ENCODE peak calls at places on chromosomes 11 and 22, in five cellular contexts. O is K562, A is WTC11, R is HepG2, K is GM12878. B is an unnamed sample.
A peak's percentile ranks its signal among the peaks of the same experiment; 100 is the strongest.

GRCh38 chr11:26227311-26227710 is 104.6 kb upstream of the ANO3 start:
- DNase-seq in O (no peak), A (no peak), R (peak; percentile 4), K (peak; percentile 24), B (no peak)

GRCh38 chr22:37880668-37881440 is 25.2 kb upstream of the MICALL1 start:
- DNase-seq in O (no peak), A (no peak), R (no peak), K (no peak), B (no peak)

GRCh38 chr11:47967577-47968230 is 12.7 kb upstream of the PTPRJ start:
- DNase-seq in O (no peak), A (no peak), R (no peak), K (no peak), B (no peak)

GRCh38 chr11:7385532-7385931 is 99.8 kb upstream of the OLFML1 start:
- DNase-seq in O (no peak), A (no peak), R (no peak), K (no peak), B (no peak)

GRCh38 chr11:76834151-76834550 is 26.6 kb upstream of the ACER3 start:
- DNase-seq in O (no peak), A (no peak), R (no peak), K (no peak), B (no peak)

GRCh38 chr11:71451596-71452353 is 1.2 kb upstream of the NADSYN1 start:
- DNase-seq in O (peak; percentile 72), A (peak; percentile 62), R (peak; percentile 14), K (no peak), B (no peak)

GRCh38 chr11:33040127-33040861 is 922 bp downstream of the TCP11L1 start:
- DNase-seq in O (peak; percentile 21), A (no peak), R (no peak), K (no peak), B (no peak)

GRCh38 chr11:91163619-91164451 is 941.0 kb upstream of the CHORDC1 start:
- DNase-seq in O (no peak), A (no peak), R (peak; percentile 2), K (no peak), B (no peak)

GRCh38 chr11:13962562-13963168 is at the start of gene SPON1:
- DNase-seq in O (no peak), A (peak; percentile 73), R (no peak), K (no peak), B (no peak)

GRCh38 chr11:121553806-121554205 is 101.0 kb upstream of the SORL1-AS1 start:
- DNase-seq in O (peak; percentile 1), A (no peak), R (peak; percentile 91), K (no peak), B (no peak)

GRCh38 chr11:22734628-22735345 is 68.4 kb downstream of the GAS2 start:
- DNase-seq in O (no peak), A (no peak), R (no peak), K (no peak), B (no peak)

GRCh38 chr11:130726234-130726559 is 190.1 kb downstream of the SNX19 start:
- DNase-seq in O (no peak), A (no peak), R (no peak), K (no peak), B (no peak)

GRCh38 chr11:35391922-35392813 is 27.2 kb downstream of the SLC1A2 start:
- DNase-seq in O (peak; percentile 80), A (peak; percentile 92), R (peak; percentile 60), K (peak; percentile 45), B (peak; percentile 98)

GRCh38 chr22:25407226-25407858 is 157.1 kb upstream of the GRK3 start:
- DNase-seq in O (no peak), A (no peak), R (no peak), K (no peak), B (no peak)

DNA sequence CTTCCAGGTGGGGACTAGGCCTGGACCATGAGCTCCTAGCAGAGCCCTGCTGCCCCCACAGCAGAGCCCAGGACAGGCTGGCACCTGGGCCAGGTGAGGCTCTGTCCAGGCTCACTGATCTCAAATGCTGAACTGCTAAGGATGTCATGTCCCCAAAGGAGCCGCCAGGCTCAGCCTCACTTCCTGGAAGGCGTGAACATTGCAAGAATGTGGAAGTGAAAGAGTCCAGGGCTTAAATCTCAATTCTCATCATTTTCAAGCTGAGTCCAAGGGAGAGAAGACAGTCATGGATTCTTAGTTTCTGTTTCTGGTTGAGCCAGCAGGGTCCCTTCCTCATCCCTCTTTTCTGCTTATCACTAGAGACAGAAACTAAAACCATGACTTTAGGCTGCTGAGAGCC is 5.0 kb downstream of the ASCL2 start:
- DNase-seq in O (no peak), A (no peak), R (no peak), K (peak; percentile 19), B (no peak)
- TF ChIP-seq ATF2 in O (no peak), A (no peak), R (no peak), K (no peak), B (no peak)

DNA sequence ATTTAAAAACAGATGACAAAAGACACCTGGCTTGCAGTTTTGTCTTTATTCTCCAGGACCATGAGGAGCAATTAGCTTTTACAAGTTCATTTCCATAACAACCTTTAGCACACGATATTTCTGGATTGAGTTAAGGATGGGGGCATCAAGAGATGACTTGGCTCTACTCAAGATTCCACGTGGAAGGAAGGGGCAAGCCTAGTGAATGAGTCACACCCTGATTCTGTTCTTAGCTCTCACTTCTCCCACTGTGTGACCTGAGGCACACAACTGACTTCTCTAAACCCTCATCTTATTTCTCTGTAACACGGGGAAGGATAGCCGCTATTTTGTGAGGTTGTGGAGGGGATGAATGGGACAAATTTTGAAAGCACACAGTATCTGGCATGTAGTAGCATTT is 185.5 kb downstream of the KIRREL3 start:
- DNase-seq in O (no peak), A (no peak), R (no peak), K (no peak), B (no peak)
- TF ChIP-seq ATF2 in O (no peak), A (no peak), R (no peak), K (no peak), B (no peak)

GRCh38 chr11:125166903-125167291 is 2.3 kb downstream of the PKNOX2 start:
- DNase-seq in O (no peak), A (no peak), R (no peak), K (no peak), B (no peak)

GRCh38 chr11:125166347-125166841 is 1.8 kb downstream of the PKNOX2 start:
- DNase-seq in O (no peak), A (no peak), R (no peak), K (no peak), B (peak; percentile 64)

GRCh38 chr11:125164422-125165110 is at the start of gene PKNOX2:
- DNase-seq in O (peak; percentile 48), A (peak; percentile 91), R (peak; percentile 15), K (no peak), B (no peak)

GRCh38 chr11:125165111-125165663 is 636 bp downstream of the PKNOX2 start:
- DNase-seq in O (no peak), A (peak; percentile 50), R (no peak), K (no peak), B (peak; percentile 73)

DNA sequence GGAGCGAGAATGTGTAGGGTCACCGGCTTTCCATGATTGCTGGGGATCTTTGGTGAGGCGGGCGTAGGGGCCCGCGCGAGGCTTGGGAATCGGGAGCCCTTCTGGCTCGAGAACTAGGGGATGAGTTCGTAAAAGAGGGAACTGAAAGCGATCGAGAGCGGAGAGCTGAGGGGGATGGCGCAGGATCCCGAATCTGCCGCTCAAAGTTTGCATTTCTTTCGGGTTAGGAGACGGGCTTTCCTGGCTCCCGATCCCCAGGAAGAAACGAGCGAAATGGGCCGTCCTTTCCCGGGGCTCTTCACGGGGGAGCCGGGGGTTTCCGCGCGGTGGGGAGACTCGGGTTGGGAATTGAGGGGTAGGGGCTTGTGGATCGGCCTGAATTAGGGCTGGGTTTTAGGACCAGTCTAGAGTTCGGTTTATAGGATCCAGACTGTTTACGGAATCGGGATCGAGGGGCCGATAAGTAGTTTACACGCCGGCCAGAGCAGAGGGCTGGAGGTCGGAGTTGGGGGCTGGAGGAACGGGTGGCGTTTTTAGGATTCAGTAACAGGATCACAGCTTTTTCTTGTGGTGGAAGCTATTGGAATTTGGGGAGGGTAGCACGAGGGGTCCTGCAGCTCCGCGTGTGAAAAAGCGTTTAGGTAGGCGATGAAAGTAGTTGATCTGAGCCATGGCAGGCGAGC is 1.3 kb downstream of the PKNOX2 start:
- DNase-seq in O (no peak), A (no peak), R (no peak), K (no peak), B (no peak)
- TF ChIP-seq ATF2 in O (no peak), A (no peak), R (no peak), K (no peak), B (no peak)

GRCh38 chr11:36487619-36488018 is 22.5 kb downstream of the TRAF6 start:
- DNase-seq in O (no peak), A (no peak), R (no peak), K (no peak), B (no peak)

GRCh38 chr11:36490026-36490806 is 19.9 kb downstream of the TRAF6 start:
- DNase-seq in O (no peak), A (no peak), R (no peak), K (no peak), B (no peak)

GRCh38 chr11:36485296-36485870 is 24.7 kb downstream of the TRAF6 start:
- DNase-seq in O (no peak), A (no peak), R (no peak), K (no peak), B (no peak)

GRCh38 chr11:36492724-36493304 is 17.3 kb downstream of the TRAF6 start:
- DNase-seq in O (peak; percentile 71), A (no peak), R (peak; percentile 35), K (no peak), B (no peak)

GRCh38 chr11:36488096-36488495 is 22.0 kb downstream of the TRAF6 start:
- DNase-seq in O (no peak), A (no peak), R (no peak), K (no peak), B (no peak)
- TF ChIP-seq ATF2 in O (no peak), A (no peak), R (no peak), K (no peak), B (no peak)

GRCh38 chr11:104625246-104625645 is 273.0 kb downstream of the CASP12 start:
- DNase-seq in O (no peak), A (no peak), R (no peak), K (no peak), B (no peak)

GRCh38 chr11:104620991-104621390 is 277.3 kb downstream of the CASP12 start:
- DNase-seq in O (no peak), A (no peak), R (no peak), K (no peak), B (no peak)

GRCh38 chr11:104619751-104620150 is 278.5 kb downstream of the CASP12 start:
- DNase-seq in O (no peak), A (no peak), R (no peak), K (no peak), B (no peak)

GRCh38 chr11:104624021-104624420 is 274.2 kb downstream of the CASP12 start:
- DNase-seq in O (no peak), A (no peak), R (no peak), K (no peak), B (no peak)

DNA sequence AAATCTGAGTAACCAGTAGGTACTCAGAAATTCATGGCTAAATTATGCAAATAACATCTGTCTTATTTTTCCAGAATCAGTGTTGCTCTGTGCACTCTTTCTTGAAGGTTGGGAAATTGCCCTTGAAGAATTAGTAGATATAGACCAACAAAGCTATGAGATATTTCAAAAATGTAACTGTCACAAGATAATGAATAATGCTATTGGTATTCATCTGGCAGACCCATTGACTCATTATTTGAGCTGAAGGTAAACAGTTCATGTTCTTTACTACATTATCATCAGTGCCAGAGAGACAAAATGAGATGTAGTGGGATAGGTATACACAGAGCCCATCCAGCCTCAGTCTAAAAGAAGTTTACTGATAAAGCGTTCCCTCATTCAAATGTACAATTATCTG is 274.7 kb downstream of the CASP12 start:
- DNase-seq in O (no peak), A (no peak), R (no peak), K (no peak), B (no peak)
- TF ChIP-seq ATF2 in O (no peak), A (no peak), R (no peak), K (no peak), B (no peak)

B was measured in H1.